ENCODE peak calls at places on chromosomes 13 and 19, in ten cellular contexts. One of them, this sample, is unnamed. For H3K4me1, the result is how much of the 10 kb centered on the place peaks cover.

GRCh38 chr13:95540848-95541247 is 11.7 kb upstream of the CLDN10 start:
- DNase-seq in left lung: no peak
- DNase-seq in endodermal cell: no peak
- DNase-seq in breast epithelium: no peak
- DNase-seq in lung: no peak
- DNase-seq in pancreas: peak
- DNase-seq in stomach: no peak
- DNase-seq in ovary: no peak
- DNase-seq in keratinocyte: no peak
- DNase-seq in colonic mucosa: no peak
- DNase-seq in this sample: no peak

GRCh38 chr19:33950141-33950805 is 153.6 kb downstream of the KCTD15 start:
- DNase-seq in lung: no peak
- DNase-seq in breast epithelium: no peak
- DNase-seq in left lung: no peak
- DNase-seq in ovary: no peak
- DNase-seq in colonic mucosa: no peak
- DNase-seq in stomach: no peak
- DNase-seq in keratinocyte: no peak
- DNase-seq in endodermal cell: peak
- DNase-seq in pancreas: no peak
- DNase-seq in this sample: no peak

GRCh38 chr19:41437944-41438574 is 1.7 kb downstream of the DMAC2 start:
- DNase-seq in colonic mucosa: no peak
- DNase-seq in keratinocyte: no peak
- DNase-seq in pancreas: no peak
- DNase-seq in endodermal cell: peak
- DNase-seq in stomach: no peak
- DNase-seq in left lung: no peak
- DNase-seq in breast epithelium: no peak
- DNase-seq in lung: no peak
- DNase-seq in ovary: peak
- DNase-seq in this sample: no peak

GRCh38 chr19:570315-570714 is 2.1 kb upstream of the BSG start:
- DNase-seq in colonic mucosa: no peak
- DNase-seq in endodermal cell: peak
- DNase-seq in pancreas: no peak
- DNase-seq in left lung: peak
- DNase-seq in lung: no peak
- DNase-seq in keratinocyte: no peak
- DNase-seq in breast epithelium: no peak
- DNase-seq in stomach: no peak
- DNase-seq in ovary: no peak
- DNase-seq in this sample: no peak

GRCh38 chr19:3950871-3951861 is 18.3 kb downstream of the NMRK2 start:
- DNase-seq in keratinocyte: no peak
- DNase-seq in colonic mucosa: no peak
- DNase-seq in breast epithelium: no peak
- DNase-seq in pancreas: peak
- DNase-seq in stomach: no peak
- DNase-seq in left lung: peak
- DNase-seq in endodermal cell: peak
- DNase-seq in ovary: peak
- DNase-seq in lung: no peak
- DNase-seq in this sample: no peak

GRCh38 chr13:94063096-94063495 is 416.4 kb downstream of the DCT start:
- DNase-seq in stomach: no peak
- DNase-seq in colonic mucosa: no peak
- DNase-seq in lung: no peak
- DNase-seq in pancreas: no peak
- DNase-seq in breast epithelium: no peak
- DNase-seq in endodermal cell: no peak
- DNase-seq in ovary: no peak
- DNase-seq in keratinocyte: no peak
- DNase-seq in left lung: no peak
- DNase-seq in this sample: no peak

GRCh38 chr19:18731562-18732008 is 48.1 kb downstream of the CRTC1 start:
- DNase-seq in endodermal cell: peak
- DNase-seq in pancreas: no peak
- DNase-seq in breast epithelium: no peak
- DNase-seq in ovary: peak
- DNase-seq in colonic mucosa: no peak
- DNase-seq in stomach: peak
- DNase-seq in keratinocyte: no peak
- DNase-seq in left lung: no peak
- DNase-seq in lung: no peak
- DNase-seq in this sample: no peak

GRCh38 chr19:46372901-46373572 is 26.1 kb downstream of the PPP5C start:
- DNase-seq in lung: no peak
- DNase-seq in stomach: no peak
- DNase-seq in left lung: peak
- DNase-seq in pancreas: no peak
- DNase-seq in breast epithelium: no peak
- DNase-seq in endodermal cell: peak
- DNase-seq in keratinocyte: peak
- DNase-seq in ovary: peak
- DNase-seq in colonic mucosa: no peak
- DNase-seq in this sample: no peak

GRCh38 chr13:35198821-35199220 is 256.8 kb downstream of the NBEA start:
- DNase-seq in stomach: no peak
- DNase-seq in lung: no peak
- DNase-seq in colonic mucosa: no peak
- DNase-seq in left lung: no peak
- DNase-seq in breast epithelium: no peak
- DNase-seq in endodermal cell: no peak
- DNase-seq in pancreas: no peak
- DNase-seq in ovary: no peak
- DNase-seq in keratinocyte: no peak
- DNase-seq in this sample: no peak

GRCh38 chr13:45162821-45163220 is 38.0 kb downstream of the KCTD4 start:
- DNase-seq in breast epithelium: no peak
- DNase-seq in left lung: no peak
- DNase-seq in endodermal cell: no peak
- DNase-seq in pancreas: no peak
- DNase-seq in stomach: no peak
- DNase-seq in ovary: no peak
- DNase-seq in keratinocyte: peak
- DNase-seq in lung: no peak
- DNase-seq in colonic mucosa: no peak
- DNase-seq in this sample: no peak

GRCh38 chr13:99995503-99996176 is 14.1 kb downstream of the ZIC2 start:
- DNase-seq in keratinocyte: no peak
- DNase-seq in lung: no peak
- DNase-seq in pancreas: no peak
- DNase-seq in left lung: no peak
- DNase-seq in endodermal cell: peak
- DNase-seq in breast epithelium: no peak
- DNase-seq in colonic mucosa: no peak
- DNase-seq in ovary: no peak
- DNase-seq in stomach: no peak
- DNase-seq in this sample: no peak

GRCh38 chr13:40206241-40207109 is 460.0 kb downstream of the FOXO1 start:
- DNase-seq in ovary: no peak
- DNase-seq in breast epithelium: no peak
- DNase-seq in pancreas: no peak
- DNase-seq in endodermal cell: no peak
- DNase-seq in left lung: no peak
- DNase-seq in colonic mucosa: no peak
- DNase-seq in stomach: peak
- DNase-seq in lung: no peak
- DNase-seq in keratinocyte: peak
- DNase-seq in this sample: no peak

GRCh38 chr13:114241918-114242317 is 7.2 kb downstream of the CDC16 start:
- DNase-seq in stomach: no peak
- DNase-seq in lung: no peak
- DNase-seq in endodermal cell: no peak
- DNase-seq in pancreas: no peak
- DNase-seq in left lung: no peak
- DNase-seq in colonic mucosa: no peak
- DNase-seq in breast epithelium: no peak
- DNase-seq in ovary: no peak
- DNase-seq in keratinocyte: no peak
- DNase-seq in this sample: no peak

GRCh38 chr19:17496337-17496997 is 15.0 kb upstream of the PGLS start:
- DNase-seq in stomach: peak
- DNase-seq in colonic mucosa: peak
- DNase-seq in endodermal cell: peak
- DNase-seq in pancreas: peak
- DNase-seq in left lung: peak
- DNase-seq in keratinocyte: no peak
- DNase-seq in lung: peak
- DNase-seq in ovary: peak
- DNase-seq in breast epithelium: no peak
- DNase-seq in this sample: no peak
- TF ChIP-seq CTCF in stomach: peak
- TF ChIP-seq CTCF in colonic mucosa: peak
- TF ChIP-seq CTCF in endodermal cell: peak
- TF ChIP-seq CTCF in pancreas: peak
- TF ChIP-seq CTCF in left lung: peak
- TF ChIP-seq CTCF in keratinocyte: peak
- TF ChIP-seq CTCF in lung: peak
- TF ChIP-seq CTCF in ovary: peak
- TF ChIP-seq CTCF in breast epithelium: peak
- TF ChIP-seq CTCF in this sample: peak

DNA sequence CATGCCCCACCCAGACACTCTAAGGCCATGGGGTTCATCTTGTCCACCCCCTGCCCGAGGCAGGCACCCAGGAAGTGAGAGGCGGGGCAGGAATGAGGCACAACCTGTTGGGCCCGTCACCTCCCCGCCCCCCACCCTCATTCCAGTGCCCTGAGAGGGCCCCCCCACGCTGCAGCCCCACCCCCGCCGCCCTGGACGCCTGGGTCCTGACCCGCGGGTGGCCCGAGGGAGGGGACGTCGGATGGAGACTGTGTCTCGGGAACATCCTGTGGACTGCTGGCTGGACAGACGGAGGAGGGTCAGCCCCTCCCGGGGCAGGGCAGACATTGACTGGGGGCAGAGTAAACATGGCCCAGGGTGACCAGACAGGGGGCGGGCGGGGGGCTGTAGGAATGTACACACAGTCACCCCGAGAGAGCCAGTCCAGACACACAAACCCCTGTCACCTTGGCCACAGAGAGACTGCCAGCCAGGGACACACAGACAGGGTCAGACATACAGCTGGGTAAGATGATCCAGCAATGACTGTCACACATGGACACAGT is 7.4 kb upstream of the JUNB start:
- DNase-seq in lung: peak
- DNase-seq in pancreas: no peak
- DNase-seq in endodermal cell: peak
- DNase-seq in keratinocyte: no peak
- DNase-seq in stomach: no peak
- DNase-seq in breast epithelium: peak
- DNase-seq in left lung: no peak
- DNase-seq in colonic mucosa: peak
- DNase-seq in ovary: peak
- DNase-seq in this sample: no peak
- H3K4me1 ChIP-seq in lung: under half
- H3K4me1 ChIP-seq in pancreas: under half
- H3K4me1 ChIP-seq in endodermal cell: under half
- H3K4me1 ChIP-seq in keratinocyte: half or more
- H3K4me1 ChIP-seq in stomach: half or more
- H3K4me1 ChIP-seq in breast epithelium: under half
- H3K4me1 ChIP-seq in left lung: half or more
- H3K4me1 ChIP-seq in colonic mucosa: under half
- H3K4me1 ChIP-seq in ovary: under half
- H3K4me1 ChIP-seq in this sample: half or more

GRCh38 chr19:5024282-5024681 is 55.4 kb downstream of the KDM4B start:
- DNase-seq in keratinocyte: no peak
- DNase-seq in lung: no peak
- DNase-seq in colonic mucosa: no peak
- DNase-seq in ovary: peak
- DNase-seq in breast epithelium: no peak
- DNase-seq in endodermal cell: no peak
- DNase-seq in stomach: no peak
- DNase-seq in left lung: no peak
- DNase-seq in pancreas: no peak
- DNase-seq in this sample: no peak

GRCh38 chr19:5028229-5028886 is 59.4 kb downstream of the KDM4B start:
- DNase-seq in stomach: no peak
- DNase-seq in colonic mucosa: no peak
- DNase-seq in pancreas: no peak
- DNase-seq in keratinocyte: no peak
- DNase-seq in lung: no peak
- DNase-seq in endodermal cell: no peak
- DNase-seq in ovary: no peak
- DNase-seq in left lung: no peak
- DNase-seq in breast epithelium: no peak
- DNase-seq in this sample: no peak

GRCh38 chr19:5030136-5030820 is 61.4 kb downstream of the KDM4B start:
- DNase-seq in breast epithelium: no peak
- DNase-seq in colonic mucosa: no peak
- DNase-seq in endodermal cell: no peak
- DNase-seq in left lung: no peak
- DNase-seq in ovary: no peak
- DNase-seq in keratinocyte: no peak
- DNase-seq in pancreas: no peak
- DNase-seq in stomach: no peak
- DNase-seq in lung: no peak
- DNase-seq in this sample: no peak

GRCh38 chr19:5025027-5025426 is 56.1 kb downstream of the KDM4B start:
- DNase-seq in breast epithelium: no peak
- DNase-seq in ovary: no peak
- DNase-seq in keratinocyte: no peak
- DNase-seq in left lung: no peak
- DNase-seq in lung: no peak
- DNase-seq in endodermal cell: no peak
- DNase-seq in stomach: no peak
- DNase-seq in pancreas: no peak
- DNase-seq in colonic mucosa: no peak
- DNase-seq in this sample: no peak

GRCh38 chr19:5026706-5027273 is 57.9 kb downstream of the KDM4B start:
- DNase-seq in stomach: no peak
- DNase-seq in breast epithelium: no peak
- DNase-seq in left lung: no peak
- DNase-seq in pancreas: no peak
- DNase-seq in endodermal cell: no peak
- DNase-seq in colonic mucosa: no peak
- DNase-seq in keratinocyte: no peak
- DNase-seq in lung: no peak
- DNase-seq in ovary: no peak
- DNase-seq in this sample: no peak
- TF ChIP-seq CTCF in stomach: no peak
- TF ChIP-seq CTCF in breast epithelium: no peak
- TF ChIP-seq CTCF in left lung: no peak
- TF ChIP-seq CTCF in pancreas: no peak
- TF ChIP-seq CTCF in endodermal cell: peak
- TF ChIP-seq CTCF in colonic mucosa: no peak
- TF ChIP-seq CTCF in keratinocyte: no peak
- TF ChIP-seq CTCF in lung: no peak
- TF ChIP-seq CTCF in ovary: no peak
- TF ChIP-seq CTCF in this sample: no peak

DNA sequence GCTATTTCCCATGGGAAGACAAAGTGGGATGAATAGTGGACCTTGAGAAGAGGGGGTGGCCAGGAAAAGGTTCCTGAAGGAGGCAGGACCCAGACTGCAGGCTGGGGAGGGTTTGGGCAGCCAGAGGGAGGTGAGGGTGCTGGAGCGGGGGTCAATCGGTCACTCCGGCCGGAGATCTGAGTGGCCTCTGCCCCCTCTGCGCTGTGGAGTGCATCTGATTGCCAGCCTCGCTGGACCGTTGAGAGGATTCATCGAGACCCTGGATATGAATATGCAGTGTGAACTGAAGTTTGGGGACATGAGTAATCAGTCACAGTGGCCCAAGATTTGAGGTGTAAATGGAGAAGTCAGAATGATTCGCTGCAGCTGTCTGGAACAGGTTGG is 5.5 kb upstream of the ZNF580 start:
- DNase-seq in breast epithelium: no peak
- DNase-seq in colonic mucosa: no peak
- DNase-seq in keratinocyte: no peak
- DNase-seq in stomach: no peak
- DNase-seq in left lung: peak
- DNase-seq in lung: no peak
- DNase-seq in endodermal cell: no peak
- DNase-seq in ovary: peak
- DNase-seq in pancreas: no peak
- DNase-seq in this sample: no peak
- H3K4me1 ChIP-seq in breast epithelium: under half
- H3K4me1 ChIP-seq in colonic mucosa: under half
- H3K4me1 ChIP-seq in keratinocyte: under half
- H3K4me1 ChIP-seq in stomach: half or more
- H3K4me1 ChIP-seq in left lung: half or more
- H3K4me1 ChIP-seq in lung: under half
- H3K4me1 ChIP-seq in endodermal cell: under half
- H3K4me1 ChIP-seq in ovary: under half
- H3K4me1 ChIP-seq in pancreas: under half
- H3K4me1 ChIP-seq in this sample: half or more

This sample was measured in thoracic aorta.